ENCODE peak calls at places on chromosomes 2 and 18, in five cellular contexts. I, T, C, P and K are unnamed samples.

GRCh38 chr2:218733615-218734021 is 23.0 kb downstream of the TTLL4 start:
- DNase-seq in I (no peak), T (no peak), C (peak), P (no peak), K (no peak)

GRCh38 chr2:199955007-199955338 is 318 bp downstream of the TYW5 start:
- DNase-seq in I (no peak), T (no peak), C (no peak), P (no peak), K (no peak)

GRCh38 chr2:205161156-205161555 is 521.1 kb upstream of the NRP2 start:
- DNase-seq in I (no peak), T (no peak), C (no peak), P (no peak), K (no peak)

GRCh38 chr2:124163825-124164224 is 138.7 kb downstream of the CNTNAP5 start:
- DNase-seq in I (no peak), T (no peak), C (no peak), P (no peak), K (no peak)

GRCh38 chr2:47309952-47310800 is 92.8 kb upstream of the MSH2 start:
- DNase-seq in I (no peak), T (no peak), C (no peak), P (no peak), K (no peak)

GRCh38 chr2:129320288-129320687 is 659.2 kb upstream of the RAB6C start:
- DNase-seq in I (no peak), T (no peak), C (no peak), P (no peak), K (no peak)

GRCh38 chr18:44680271-44681038 is at the start of gene SETBP1:
- DNase-seq in I (peak), T (no peak), C (peak), P (peak), K (no peak)

GRCh38 chr2:37625156-37625555 is 46.3 kb downstream of the CDC42EP3 start:
- DNase-seq in I (no peak), T (no peak), C (peak), P (no peak), K (no peak)

GRCh38 chr18:76616373-76616772 is 121.3 kb upstream of the ZNF516 start:
- DNase-seq in I (no peak), T (no peak), C (no peak), P (no peak), K (no peak)

GRCh38 chr18:12307871-12308385 is at the start of gene TUBB6:
- DNase-seq in I (no peak), T (no peak), C (peak), P (peak), K (no peak)

GRCh38 chr2:132969371-132969985 is 299.5 kb upstream of the LYPD1 start:
- DNase-seq in I (no peak), T (no peak), C (no peak), P (no peak), K (no peak)